ENCODE peak calls at places on chromosomes 7 and 10, in four cellular contexts. One of them, this sample, is unnamed.
A peak's percentile ranks its signal among the peaks of the same experiment; 100 is the strongest.

GRCh38 chr7:107978815-107979408 is 24.0 kb downstream of the LAMB1 start:
- DNase-seq in EL: no peak
- DNase-seq in amniotic epithelial cell: no peak
- DNase-seq in Panc1: no peak
- DNase-seq in this sample: no peak

GRCh38 chr7:45651056-45651444 is 76.9 kb downstream of the ADCY1 start:
- DNase-seq in EL: no peak
- DNase-seq in amniotic epithelial cell: no peak
- DNase-seq in Panc1: no peak
- DNase-seq in this sample: no peak

GRCh38 chr10:54124209-54124890 is 676.7 kb downstream of the PCDH15 start:
- DNase-seq in EL: no peak
- DNase-seq in amniotic epithelial cell: no peak
- DNase-seq in Panc1: no peak
- DNase-seq in this sample: no peak

GRCh38 chr7:105745681-105746330 is 130.6 kb downstream of the ATXN7L1 start:
- DNase-seq in EL: no peak
- DNase-seq in amniotic epithelial cell: no peak
- DNase-seq in Panc1: no peak
- DNase-seq in this sample: no peak

GRCh38 chr10:42970451-42971250 is 106.2 kb upstream of the RET start:
- DNase-seq in EL: no peak
- DNase-seq in amniotic epithelial cell: no peak
- DNase-seq in Panc1: no peak
- DNase-seq in this sample: peak; percentile 11

GRCh38 chr7:50156746-50157145 is 63.7 kb upstream of the ZPBP start:
- DNase-seq in EL: no peak
- DNase-seq in amniotic epithelial cell: no peak
- DNase-seq in Panc1: no peak
- DNase-seq in this sample: no peak

GRCh38 chr10:85545874-85546273 is 820.7 kb downstream of the GRID1 start:
- DNase-seq in EL: no peak
- DNase-seq in amniotic epithelial cell: no peak
- DNase-seq in Panc1: no peak
- DNase-seq in this sample: no peak

GRCh38 chr10:63761243-63761642 is 240.0 kb downstream of the REEP3 start:
- DNase-seq in EL: no peak
- DNase-seq in amniotic epithelial cell: no peak
- DNase-seq in Panc1: no peak
- DNase-seq in this sample: no peak

GRCh38 chr10:86937502-86938154 is 19.8 kb downstream of the MMRN2 start:
- DNase-seq in EL: no peak
- DNase-seq in amniotic epithelial cell: no peak
- DNase-seq in Panc1: no peak
- DNase-seq in this sample: peak; percentile 13

This sample was measured in colonic mucosa.